ENCODE peak calls at places on chromosomes 1 and 21, in eight cellular contexts. One of them, this sample, is unnamed.
A peak's percentile ranks its signal among the peaks of the same experiment; 100 is the strongest.

GRCh38 chr1:155177918-155178281 is 4.3 kb downstream of the TRIM46 start:
- DNase-seq in hepatocyte: no peak
- DNase-seq in cardiac muscle cell: no peak
- DNase-seq in transverse colon: no peak
- DNase-seq in fibroblast of lung: no peak
- DNase-seq in psoas muscle: no peak
- DNase-seq in HCT116: no peak
- DNase-seq in heart right ventricle: no peak
- DNase-seq in this sample: no peak

GRCh38 chr21:45724345-45724961 is 80.9 kb downstream of the PCBP3 start:
- DNase-seq in hepatocyte: no peak
- DNase-seq in cardiac muscle cell: no peak
- DNase-seq in transverse colon: no peak
- DNase-seq in fibroblast of lung: no peak
- DNase-seq in psoas muscle: no peak
- DNase-seq in HCT116: no peak
- DNase-seq in heart right ventricle: peak; percentile 39
- DNase-seq in this sample: no peak

GRCh38 chr1:94971491-94971924 is 44.6 kb upstream of the CNN3 start:
- DNase-seq in hepatocyte: no peak
- DNase-seq in cardiac muscle cell: no peak
- DNase-seq in transverse colon: no peak
- DNase-seq in fibroblast of lung: peak; percentile 87
- DNase-seq in psoas muscle: no peak
- DNase-seq in HCT116: no peak
- DNase-seq in heart right ventricle: no peak
- DNase-seq in this sample: no peak

GRCh38 chr1:116311756-116312691 is 61.0 kb upstream of the ATP1A1 start:
- DNase-seq in hepatocyte: peak; percentile 58
- DNase-seq in cardiac muscle cell: no peak
- DNase-seq in transverse colon: peak; percentile 42
- DNase-seq in fibroblast of lung: no peak
- DNase-seq in psoas muscle: peak; percentile 30
- DNase-seq in HCT116: no peak
- DNase-seq in heart right ventricle: no peak
- DNase-seq in this sample: no peak

GRCh38 chr1:92404661-92405060 is 82.1 kb downstream of the GFI1 start:
- DNase-seq in hepatocyte: no peak
- DNase-seq in cardiac muscle cell: peak; percentile 26
- DNase-seq in transverse colon: no peak
- DNase-seq in fibroblast of lung: no peak
- DNase-seq in psoas muscle: no peak
- DNase-seq in HCT116: no peak
- DNase-seq in heart right ventricle: no peak
- DNase-seq in this sample: no peak

GRCh38 chr1:205191617-205192016 is 19.9 kb downstream of the DSTYK start:
- DNase-seq in hepatocyte: no peak
- DNase-seq in cardiac muscle cell: no peak
- DNase-seq in transverse colon: no peak
- DNase-seq in fibroblast of lung: no peak
- DNase-seq in psoas muscle: no peak
- DNase-seq in HCT116: no peak
- DNase-seq in heart right ventricle: no peak
- DNase-seq in this sample: no peak

GRCh38 chr1:245173446-245174178 is 18.8 kb downstream of the KIF26B start:
- DNase-seq in hepatocyte: peak; percentile 28
- DNase-seq in cardiac muscle cell: no peak
- DNase-seq in transverse colon: peak; percentile 18
- DNase-seq in fibroblast of lung: peak; percentile 9
- DNase-seq in psoas muscle: no peak
- DNase-seq in HCT116: no peak
- DNase-seq in heart right ventricle: no peak
- DNase-seq in this sample: no peak

GRCh38 chr1:10451286-10451685 is 1.5 kb downstream of the CORT start:
- DNase-seq in hepatocyte: no peak
- DNase-seq in cardiac muscle cell: peak; percentile 40
- DNase-seq in transverse colon: no peak
- DNase-seq in fibroblast of lung: peak; percentile 27
- DNase-seq in psoas muscle: no peak
- DNase-seq in HCT116: no peak
- DNase-seq in heart right ventricle: no peak
- DNase-seq in this sample: no peak

GRCh38 chr1:47755368-47755990 is 241.7 kb downstream of the TRABD2B start:
- DNase-seq in hepatocyte: no peak
- DNase-seq in cardiac muscle cell: peak; percentile 4
- DNase-seq in transverse colon: peak; percentile 63
- DNase-seq in fibroblast of lung: no peak
- DNase-seq in psoas muscle: no peak
- DNase-seq in HCT116: peak; percentile 28
- DNase-seq in heart right ventricle: no peak
- DNase-seq in this sample: no peak

GRCh38 chr1:204377800-204378608 is 18.3 kb upstream of the PLEKHA6 start:
- DNase-seq in hepatocyte: peak; percentile 76
- DNase-seq in cardiac muscle cell: no peak
- DNase-seq in transverse colon: peak; percentile 80
- DNase-seq in fibroblast of lung: no peak
- DNase-seq in psoas muscle: peak; percentile 63
- DNase-seq in HCT116: no peak
- DNase-seq in heart right ventricle: peak; percentile 21
- DNase-seq in this sample: peak; percentile 55

GRCh38 chr1:15680131-15680530 is 4.0 kb upstream of the PLEKHM2 start:
- DNase-seq in hepatocyte: no peak
- DNase-seq in cardiac muscle cell: peak; percentile 68
- DNase-seq in transverse colon: no peak
- DNase-seq in fibroblast of lung: peak; percentile 60
- DNase-seq in psoas muscle: peak; percentile 62
- DNase-seq in HCT116: no peak
- DNase-seq in heart right ventricle: no peak
- DNase-seq in this sample: no peak

GRCh38 chr1:150836129-150836773 is 28.2 kb upstream of the CTSK start:
- DNase-seq in hepatocyte: peak; percentile 7
- DNase-seq in cardiac muscle cell: peak; percentile 35
- DNase-seq in transverse colon: no peak
- DNase-seq in fibroblast of lung: no peak
- DNase-seq in psoas muscle: no peak
- DNase-seq in HCT116: no peak
- DNase-seq in heart right ventricle: no peak
- DNase-seq in this sample: no peak

GRCh38 chr1:176517484-176517883 is 54.5 kb downstream of the PAPPA2 start:
- DNase-seq in hepatocyte: peak; percentile 58
- DNase-seq in cardiac muscle cell: no peak
- DNase-seq in transverse colon: no peak
- DNase-seq in fibroblast of lung: no peak
- DNase-seq in psoas muscle: no peak
- DNase-seq in HCT116: no peak
- DNase-seq in heart right ventricle: no peak
- DNase-seq in this sample: no peak

DNA sequence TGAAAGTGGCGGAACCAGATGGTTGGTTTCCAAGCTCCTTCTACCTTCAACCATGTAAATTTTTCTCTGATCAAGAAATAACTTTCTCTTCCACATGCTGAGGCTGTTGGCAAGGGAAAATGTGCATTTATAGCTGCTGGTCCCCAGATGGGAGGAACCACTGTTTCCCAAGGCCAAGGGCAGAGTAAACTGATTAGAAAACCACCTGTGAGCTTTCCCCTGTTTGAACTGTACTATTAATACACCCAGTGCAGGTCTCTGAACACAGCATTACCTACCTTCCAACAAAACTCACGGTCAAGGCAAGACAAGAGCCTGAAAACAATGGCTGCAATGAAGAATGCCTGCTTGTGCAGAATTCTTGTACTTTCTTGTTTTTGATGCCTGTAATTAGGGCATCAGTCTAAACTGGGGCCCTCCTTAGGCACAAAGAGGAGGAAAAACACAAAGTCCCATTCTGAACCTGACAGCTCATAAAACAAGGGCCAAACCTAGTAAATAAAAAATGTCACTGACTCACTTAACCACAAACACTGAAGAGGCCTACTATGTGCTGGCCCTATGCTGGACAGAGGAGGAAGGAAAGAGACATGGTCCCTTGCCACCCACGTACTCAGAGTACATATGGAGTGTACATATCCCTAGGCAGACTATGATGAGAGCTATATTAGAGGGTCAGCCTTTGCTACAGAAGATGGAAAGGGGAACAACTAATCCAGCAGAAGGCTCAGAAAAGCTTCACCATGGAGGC is 2.6 kb downstream of the MKNK1 start:
- DNase-seq in hepatocyte: no peak
- DNase-seq in cardiac muscle cell: no peak
- DNase-seq in transverse colon: no peak
- DNase-seq in fibroblast of lung: no peak
- DNase-seq in psoas muscle: no peak
- DNase-seq in HCT116: no peak
- DNase-seq in heart right ventricle: no peak
- DNase-seq in this sample: no peak
- H3K27me3 ChIP-seq in hepatocyte: no peaks in the 10 kb centered on the region
- H3K27me3 ChIP-seq in cardiac muscle cell: no peaks in the 10 kb centered on the region
- H3K27me3 ChIP-seq in transverse colon: no peaks in the 10 kb centered on the region
- H3K27me3 ChIP-seq in fibroblast of lung: no peaks in the 10 kb centered on the region
- H3K27me3 ChIP-seq in psoas muscle: no peaks in the 10 kb centered on the region
- H3K27me3 ChIP-seq in HCT116: no peaks in the 10 kb centered on the region
- H3K27me3 ChIP-seq in heart right ventricle: no peaks in the 10 kb centered on the region
- H3K27me3 ChIP-seq in this sample: no peaks in the 10 kb centered on the region

GRCh38 chr21:36325373-36326010 is 5.5 kb downstream of the MORC3 start:
- DNase-seq in hepatocyte: no peak
- DNase-seq in cardiac muscle cell: no peak
- DNase-seq in transverse colon: no peak
- DNase-seq in fibroblast of lung: no peak
- DNase-seq in psoas muscle: no peak
- DNase-seq in HCT116: no peak
- DNase-seq in heart right ventricle: no peak
- DNase-seq in this sample: no peak
- H3K4me1 ChIP-seq in hepatocyte: peaks cover 22% of the 10 kb centered on the region
- H3K4me1 ChIP-seq in cardiac muscle cell: peaks cover 14% of the 10 kb centered on the region
- H3K4me1 ChIP-seq in transverse colon: peaks cover 33% of the 10 kb centered on the region
- H3K4me1 ChIP-seq in fibroblast of lung: peaks cover 3% of the 10 kb centered on the region
- H3K4me1 ChIP-seq in psoas muscle: peaks cover 59% of the 10 kb centered on the region
- H3K4me1 ChIP-seq in HCT116: peaks cover 31% of the 10 kb centered on the region
- H3K4me1 ChIP-seq in heart right ventricle: peaks cover 84% of the 10 kb centered on the region
- H3K4me1 ChIP-seq in this sample: peaks cover 20% of the 10 kb centered on the region

DNA sequence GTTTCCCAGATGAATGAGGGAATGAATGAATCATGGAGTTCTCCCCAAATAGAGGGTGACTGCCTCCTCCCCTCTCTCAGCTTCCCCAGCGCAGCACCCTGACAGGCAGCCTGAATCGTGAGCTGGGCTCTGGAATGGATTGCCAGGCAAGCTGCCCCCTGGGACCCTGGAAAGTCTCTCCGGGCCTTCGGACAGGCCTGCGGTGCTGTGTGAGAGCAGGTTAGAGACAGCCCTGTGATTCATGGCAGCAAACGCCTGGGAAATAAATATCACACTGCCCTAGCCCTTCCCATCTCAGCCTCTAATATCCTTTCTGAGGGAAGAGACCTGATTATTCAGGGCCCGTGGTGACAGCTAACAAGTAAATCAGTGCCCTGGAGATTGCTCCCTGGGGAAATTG is 24.6 kb downstream of the FBXO2 start:
- DNase-seq in hepatocyte: no peak
- DNase-seq in cardiac muscle cell: no peak
- DNase-seq in transverse colon: no peak
- DNase-seq in fibroblast of lung: no peak
- DNase-seq in psoas muscle: no peak
- DNase-seq in HCT116: no peak
- DNase-seq in heart right ventricle: no peak
- DNase-seq in this sample: no peak
- H3K27me3 ChIP-seq in hepatocyte: no peaks in the 10 kb centered on the region
- H3K27me3 ChIP-seq in cardiac muscle cell: no peaks in the 10 kb centered on the region
- H3K27me3 ChIP-seq in transverse colon: peaks cover 25% of the 10 kb centered on the region
- H3K27me3 ChIP-seq in fibroblast of lung: peaks cover 3% of the 10 kb centered on the region
- H3K27me3 ChIP-seq in psoas muscle: no peaks in the 10 kb centered on the region
- H3K27me3 ChIP-seq in HCT116: peaks cover 17% of the 10 kb centered on the region
- H3K27me3 ChIP-seq in heart right ventricle: peaks cover 22% of the 10 kb centered on the region
- H3K27me3 ChIP-seq in this sample: no peaks in the 10 kb centered on the region

GRCh38 chr1:206646504-206646903 is 11.2 kb downstream of the DYRK3 start:
- DNase-seq in hepatocyte: no peak
- DNase-seq in cardiac muscle cell: no peak
- DNase-seq in transverse colon: no peak
- DNase-seq in fibroblast of lung: no peak
- DNase-seq in psoas muscle: no peak
- DNase-seq in HCT116: no peak
- DNase-seq in heart right ventricle: no peak
- DNase-seq in this sample: no peak
- H3K4me1 ChIP-seq in hepatocyte: no peaks in the 10 kb centered on the region
- H3K4me1 ChIP-seq in cardiac muscle cell: no peaks in the 10 kb centered on the region
- H3K4me1 ChIP-seq in transverse colon: no peaks in the 10 kb centered on the region
- H3K4me1 ChIP-seq in fibroblast of lung: no peaks in the 10 kb centered on the region
- H3K4me1 ChIP-seq in psoas muscle: no peaks in the 10 kb centered on the region
- H3K4me1 ChIP-seq in HCT116: no peaks in the 10 kb centered on the region
- H3K4me1 ChIP-seq in heart right ventricle: peaks cover 34% of the 10 kb centered on the region
- H3K4me1 ChIP-seq in this sample: no peaks in the 10 kb centered on the region

This sample was measured in naive thymus-derived CD4-positive, alpha-beta T cell.